ENCODE peak calls at places on chromosomes 3 and 15, in six cellular contexts. C is HCT116, O is endothelial cell, X is fibroblast of lung, Q is SIG-M5, P is tibial artery. W is an unnamed sample.

GRCh38 chr3:103818800-103819199 is 1384.0 kb downstream of the ZPLD1 start:
- DNase-seq in C (no peak), O (no peak), X (no peak), Q (no peak), P (no peak), W (no peak)

GRCh38 chr15:66581972-66582537 is 16.3 kb upstream of the LCTL start:
- DNase-seq in C (no peak), O (no peak), X (peak; percentile 54), Q (no peak), P (no peak), W (no peak)

GRCh38 chr3:66336358-66336766 is 115.6 kb downstream of the SLC25A26 start:
- DNase-seq in C (no peak), O (no peak), X (peak; percentile 10), Q (no peak), P (no peak), W (no peak)

GRCh38 chr3:24199305-24199704 is 254.2 kb downstream of the NR1D2 start:
- DNase-seq in C (no peak), O (no peak), X (no peak), Q (no peak), P (no peak), W (no peak)

GRCh38 chr3:2921903-2922302 is 188.3 kb downstream of the IL5RA start:
- DNase-seq in C (no peak), O (no peak), X (peak; percentile 18), Q (no peak), P (no peak), W (peak; percentile 7)

GRCh38 chr15:40060241-40060961 is 21.4 kb upstream of the SRP14 start:
- DNase-seq in C (no peak), O (no peak), X (no peak), Q (no peak), P (no peak), W (no peak)

GRCh38 chr15:25803541-25803940 is 59.6 kb downstream of the ATP10A start:
- DNase-seq in C (no peak), O (no peak), X (no peak), Q (no peak), P (no peak), W (no peak)

GRCh38 chr3:244041-244440 is 47.5 kb downstream of the CHL1 start:
- DNase-seq in C (no peak), O (no peak), X (peak; percentile 97), Q (no peak), P (no peak), W (no peak)

GRCh38 chr3:129936757-129937156 is 37.8 kb upstream of the TRH start:
- DNase-seq in C (no peak), O (no peak), X (peak; percentile 50), Q (no peak), P (no peak), W (no peak)

GRCh38 chr3:16484216-16484615 is 29.3 kb downstream of the RFTN1 start:
- DNase-seq in C (no peak), O (no peak), X (peak; percentile 98), Q (no peak), P (no peak), W (no peak)

GRCh38 chr15:61549727-61550126 is 320.6 kb upstream of the RORA start:
- DNase-seq in C (no peak), O (no peak), X (no peak), Q (no peak), P (no peak), W (no peak)

GRCh38 chr3:189685854-189686253 is 54.7 kb downstream of the TP63 start:
- DNase-seq in C (peak; percentile 2), O (no peak), X (peak; percentile 46), Q (no peak), P (no peak), W (no peak)